ENCODE peak calls at places on chromosome X, in six cellular contexts. D, O, E, V, W and H are unnamed samples.

GRCh38 chrX:9873952-9874351 is 87.7 kb downstream of the SHROOM2 start:
- DNase-seq in E (no peak), V (peak; percentile 25), W (peak; percentile 20), D (peak; percentile 47), O (no peak), H (no peak)

GRCh38 chrX:96756491-96756890 is 71.8 kb downstream of the DIAPH2 start:
- DNase-seq in W (no peak), E (no peak), D (no peak), V (peak; percentile 21), O (no peak), H (no peak)

GRCh38 chrX:7083468-7084396 is 63.8 kb upstream of the STS start:
- DNase-seq in W (no peak), O (peak; percentile 32), V (peak; percentile 88), D (peak; percentile 92), E (no peak), H (peak; percentile 99)

GRCh38 chrX:69298466-69299140 is 133.3 kb upstream of the PJA1 start:
- DNase-seq in V (no peak), E (no peak), D (no peak), W (no peak), O (no peak), H (peak; percentile 12)

GRCh38 chrX:53089224-53089842 is 4.6 kb upstream of the KANTR start:
- DNase-seq in V (peak; percentile 75), W (peak; percentile 58), O (peak; percentile 31), D (peak; percentile 72), E (no peak), H (peak; percentile 39)

GRCh38 chrX:154655346-154655745 is 2.0 kb upstream of the CTAG2 start:
- DNase-seq in E (no peak), V (no peak), O (no peak), D (no peak), W (no peak), H (no peak)

GRCh38 chrX:53563324-53563723 is 123.2 kb downstream of the HUWE1 start:
- DNase-seq in E (no peak), V (no peak), O (no peak), W (no peak), D (no peak), H (no peak)

GRCh38 chrX:47631676-47632075 is 1.9 kb upstream of the CFP start:
- DNase-seq in D (no peak), O (no peak), W (no peak), V (peak; percentile 21), E (no peak), H (no peak)

GRCh38 chrX:100407147-100407783 is 2.8 kb downstream of the PCDH19 start:
- DNase-seq in V (no peak), O (no peak), D (no peak), W (no peak), E (no peak), H (no peak)

GRCh38 chrX:153700967-153701366 is 13.2 kb downstream of the SLC6A8 start:
- DNase-seq in W (no peak), E (no peak), V (no peak), D (no peak), O (no peak), H (no peak)